ENCODE peak calls at places on chromosomes 16 and 17, in eight cellular contexts. M, Y, X, D, G, Z, W and H are unnamed samples.

GRCh38 chr16:69937465-69937951 is 13.6 kb upstream of the CLEC18A start:
- DNase-seq in M (peak; percentile 59), Y (peak; percentile 63), X (no peak), D (no peak), G (no peak), Z (no peak), W (no peak), H (no peak)

GRCh38 chr17:77312786-77313599 is 172.2 kb downstream of the SEC14L1 start:
- DNase-seq in M (no peak), Y (peak; percentile 93), X (no peak), D (no peak), G (no peak), Z (no peak), W (no peak), H (no peak)

GRCh38 chr17:48045270-48046001 is 2.7 kb upstream of the NFE2L1 start:
- DNase-seq in M (no peak), Y (no peak), X (no peak), D (no peak), G (no peak), Z (no peak), W (no peak), H (no peak)

GRCh38 chr17:42559076-42559475 is 2.9 kb upstream of the COASY start:
- DNase-seq in M (no peak), Y (no peak), X (no peak), D (no peak), G (no peak), Z (no peak), W (no peak), H (no peak)

GRCh38 chr17:65656390-65657250 is 95.2 kb upstream of the AXIN2 start:
- DNase-seq in M (no peak), Y (no peak), X (no peak), D (peak; percentile 56), G (no peak), Z (no peak), W (no peak), H (no peak)

GRCh38 chr16:13426279-13426678 is 493.7 kb upstream of the ERCC4 start:
- DNase-seq in M (peak; percentile 78), Y (no peak), X (no peak), D (no peak), G (no peak), Z (no peak), W (no peak), H (peak; percentile 3)

GRCh38 chr17:68462381-68463210 is 5.3 kb upstream of the WIPI1 start:
- DNase-seq in M (peak; percentile 98), Y (no peak), X (peak; percentile 84), D (peak; percentile 68), G (peak; percentile 76), Z (peak; percentile 72), W (peak; percentile 73), H (peak; percentile 83)

GRCh38 chr16:69351309-69352027 is at the start of gene TMED6:
- DNase-seq in M (no peak), Y (no peak), X (no peak), D (no peak), G (peak; percentile 21), Z (no peak), W (no peak), H (no peak)

GRCh38 chr17:8018436-8018835 is 16.0 kb downstream of the GUCY2D start:
- DNase-seq in M (no peak), Y (no peak), X (no peak), D (no peak), G (no peak), Z (no peak), W (no peak), H (no peak)

GRCh38 chr17:62057696-62058095 is 7.4 kb downstream of the MED13 start:
- DNase-seq in M (no peak), Y (no peak), X (no peak), D (no peak), G (no peak), Z (no peak), W (no peak), H (no peak)

GRCh38 chr17:79186406-79186805 is 111.8 kb downstream of the ENGASE start:
- DNase-seq in M (no peak), Y (no peak), X (no peak), D (no peak), G (no peak), Z (no peak), W (no peak), H (no peak)

GRCh38 chr17:37732313-37732712 is 12.5 kb downstream of the HNF1B start:
- DNase-seq in M (no peak), Y (no peak), X (no peak), D (no peak), G (no peak), Z (no peak), W (no peak), H (no peak)

GRCh38 chr16:10868089-10868488 is 8.9 kb upstream of the CIITA start:
- DNase-seq in M (no peak), Y (no peak), X (no peak), D (no peak), G (no peak), Z (no peak), W (no peak), H (no peak)